ENCODE peak calls at places on chromosomes 13 and 19, in six cellular contexts. One of them, this sample, is unnamed.

GRCh38 chr19:51593138-51593890 is 22.2 kb downstream of the ZNF175 start:
- DNase-seq in neural progenitor cell: no peak
- DNase-seq in OCI-LY7: no peak
- DNase-seq in GM23338: peak; percentile 11
- DNase-seq in PC-3: no peak
- DNase-seq in HCT116: no peak
- DNase-seq in this sample: peak; percentile 5

GRCh38 chr19:19615086-19615485 is 3.4 kb downstream of the PBX4 start:
- DNase-seq in PC-3: peak; percentile 80
- DNase-seq in HCT116: peak; percentile 66
- DNase-seq in OCI-LY7: no peak
- DNase-seq in neural progenitor cell: no peak
- DNase-seq in GM23338: no peak
- DNase-seq in this sample: peak; percentile 72

GRCh38 chr13:51925865-51926527 is 64.2 kb downstream of the CCDC70 start:
- DNase-seq in OCI-LY7: no peak
- DNase-seq in HCT116: no peak
- DNase-seq in GM23338: no peak
- DNase-seq in neural progenitor cell: no peak
- DNase-seq in PC-3: no peak
- DNase-seq in this sample: no peak

GRCh38 chr19:47228168-47228936 is 2.6 kb downstream of the BBC3 start:
- DNase-seq in OCI-LY7: peak; percentile 59
- DNase-seq in HCT116: no peak
- DNase-seq in GM23338: peak; percentile 67
- DNase-seq in neural progenitor cell: peak; percentile 64
- DNase-seq in PC-3: no peak
- DNase-seq in this sample: peak; percentile 75

GRCh38 chr19:16355293-16356043 is 30.8 kb downstream of the KLF2 start:
- DNase-seq in OCI-LY7: no peak
- DNase-seq in HCT116: no peak
- DNase-seq in PC-3: no peak
- DNase-seq in neural progenitor cell: no peak
- DNase-seq in GM23338: no peak
- DNase-seq in this sample: peak; percentile 27

GRCh38 chr19:10010247-10010691 is at the start of gene COL5A3:
- DNase-seq in OCI-LY7: no peak
- DNase-seq in PC-3: no peak
- DNase-seq in neural progenitor cell: peak; percentile 69
- DNase-seq in HCT116: no peak
- DNase-seq in GM23338: peak; percentile 72
- DNase-seq in this sample: peak; percentile 84

GRCh38 chr19:45275370-45275971 is 24.4 kb downstream of the MARK4 start:
- DNase-seq in OCI-LY7: no peak
- DNase-seq in PC-3: no peak
- DNase-seq in GM23338: no peak
- DNase-seq in HCT116: no peak
- DNase-seq in neural progenitor cell: no peak
- DNase-seq in this sample: no peak

GRCh38 chr13:94173312-94173854 is 306.1 kb downstream of the DCT start:
- DNase-seq in PC-3: no peak
- DNase-seq in HCT116: no peak
- DNase-seq in OCI-LY7: no peak
- DNase-seq in neural progenitor cell: no peak
- DNase-seq in GM23338: no peak
- DNase-seq in this sample: peak; percentile 55

GRCh38 chr19:6047256-6047655 is 63.0 kb downstream of the RFX2 start:
- DNase-seq in neural progenitor cell: no peak
- DNase-seq in GM23338: no peak
- DNase-seq in OCI-LY7: no peak
- DNase-seq in HCT116: no peak
- DNase-seq in PC-3: no peak
- DNase-seq in this sample: no peak

GRCh38 chr19:17778621-17779280 is 16.2 kb upstream of the B3GNT3 start:
- DNase-seq in OCI-LY7: no peak
- DNase-seq in GM23338: peak; percentile 79
- DNase-seq in HCT116: no peak
- DNase-seq in PC-3: peak; percentile 80
- DNase-seq in neural progenitor cell: peak; percentile 59
- DNase-seq in this sample: no peak

GRCh38 chr13:31051999-31052398 is 109.7 kb downstream of the HSPH1 start:
- DNase-seq in neural progenitor cell: peak; percentile 26
- DNase-seq in OCI-LY7: no peak
- DNase-seq in PC-3: no peak
- DNase-seq in HCT116: peak; percentile 28
- DNase-seq in GM23338: peak; percentile 72
- DNase-seq in this sample: peak; percentile 21

GRCh38 chr19:46824887-46825730 is 25.5 kb downstream of the AP2S1 start:
- DNase-seq in HCT116: no peak
- DNase-seq in GM23338: no peak
- DNase-seq in neural progenitor cell: no peak
- DNase-seq in PC-3: no peak
- DNase-seq in OCI-LY7: peak; percentile 37
- DNase-seq in this sample: peak; percentile 27

GRCh38 chr13:62482351-62482750 is 1066.7 kb upstream of the PCDH20 start:
- DNase-seq in neural progenitor cell: no peak
- DNase-seq in HCT116: no peak
- DNase-seq in OCI-LY7: no peak
- DNase-seq in GM23338: no peak
- DNase-seq in PC-3: peak; percentile 15
- DNase-seq in this sample: no peak

GRCh38 chr13:47420568-47420967 is 523.7 kb upstream of the HTR2A start:
- DNase-seq in HCT116: no peak
- DNase-seq in OCI-LY7: no peak
- DNase-seq in GM23338: no peak
- DNase-seq in PC-3: peak; percentile 72
- DNase-seq in neural progenitor cell: no peak
- DNase-seq in this sample: peak; percentile 51

GRCh38 chr19:47093841-47094240 is 19.7 kb downstream of the ZC3H4 start:
- DNase-seq in neural progenitor cell: no peak
- DNase-seq in OCI-LY7: no peak
- DNase-seq in PC-3: no peak
- DNase-seq in GM23338: no peak
- DNase-seq in HCT116: no peak
- DNase-seq in this sample: peak; percentile 6

GRCh38 chr19:38191747-38192146 is 32.3 kb downstream of the DPF1 start:
- DNase-seq in neural progenitor cell: no peak
- DNase-seq in HCT116: no peak
- DNase-seq in GM23338: no peak
- DNase-seq in PC-3: no peak
- DNase-seq in OCI-LY7: no peak
- DNase-seq in this sample: no peak

GRCh38 chr19:2123682-2124387 is 27.1 kb downstream of the IZUMO4 start:
- DNase-seq in PC-3: no peak
- DNase-seq in GM23338: peak; percentile 76
- DNase-seq in neural progenitor cell: peak; percentile 77
- DNase-seq in OCI-LY7: no peak
- DNase-seq in HCT116: no peak
- DNase-seq in this sample: peak; percentile 29

GRCh38 chr13:58018865-58019264 is 387.3 kb downstream of the PCDH17 start:
- DNase-seq in OCI-LY7: no peak
- DNase-seq in GM23338: no peak
- DNase-seq in neural progenitor cell: no peak
- DNase-seq in HCT116: no peak
- DNase-seq in PC-3: no peak
- DNase-seq in this sample: no peak

GRCh38 chr13:63910406-63910957 is 2494.8 kb upstream of the PCDH20 start:
- DNase-seq in neural progenitor cell: peak; percentile 66
- DNase-seq in PC-3: no peak
- DNase-seq in HCT116: no peak
- DNase-seq in OCI-LY7: no peak
- DNase-seq in GM23338: peak; percentile 70
- DNase-seq in this sample: no peak

GRCh38 chr13:114042066-114042815 is 68.4 kb upstream of the C13orf46 start:
- DNase-seq in GM23338: no peak
- DNase-seq in HCT116: no peak
- DNase-seq in PC-3: no peak
- DNase-seq in OCI-LY7: no peak
- DNase-seq in neural progenitor cell: no peak
- DNase-seq in this sample: no peak
- H3K4me2 ChIP-seq in GM23338: no peak overlapping the region
- H3K4me2 ChIP-seq in HCT116: no peak overlapping the region
- H3K4me2 ChIP-seq in PC-3: no peak overlapping the region
- H3K4me2 ChIP-seq in OCI-LY7: no peak overlapping the region
- H3K4me2 ChIP-seq in neural progenitor cell: no peak overlapping the region
- H3K4me2 ChIP-seq in this sample: no peak overlapping the region

DNA sequence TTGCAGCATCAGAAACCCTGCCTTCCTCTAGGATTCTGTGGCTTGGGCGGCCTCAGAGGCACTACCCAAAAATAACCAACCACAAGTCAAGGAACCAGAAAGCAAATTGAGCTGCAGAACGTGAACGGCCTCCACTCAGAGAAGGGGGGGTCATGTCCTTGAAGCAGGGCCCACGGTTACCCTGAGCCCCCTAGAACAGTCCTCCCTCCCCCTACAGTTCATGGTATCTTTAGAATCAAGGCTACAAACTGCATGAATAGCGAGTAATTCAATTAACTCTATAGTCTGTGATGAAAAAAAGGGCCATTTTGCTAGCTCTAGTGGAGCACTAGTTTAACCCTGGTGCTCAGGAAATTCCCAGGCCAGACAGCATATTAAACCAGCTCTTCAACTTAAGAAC is 79.0 kb upstream of the ZNF507 start:
- DNase-seq in neural progenitor cell: no peak
- DNase-seq in OCI-LY7: no peak
- DNase-seq in HCT116: no peak
- DNase-seq in PC-3: no peak
- DNase-seq in GM23338: no peak
- DNase-seq in this sample: no peak
- H3K4me3 ChIP-seq in neural progenitor cell: no peak overlapping the region
- H3K4me3 ChIP-seq in OCI-LY7: no peak overlapping the region
- H3K4me3 ChIP-seq in HCT116: no peak overlapping the region
- H3K4me3 ChIP-seq in PC-3: no peak overlapping the region
- H3K4me3 ChIP-seq in GM23338: no peak overlapping the region
- H3K4me3 ChIP-seq in this sample: no peak overlapping the region

GRCh38 chr13:75635101-75635620 is 969 bp upstream of the LMO7 start:
- DNase-seq in PC-3: no peak
- DNase-seq in OCI-LY7: no peak
- DNase-seq in GM23338: peak; percentile 41
- DNase-seq in HCT116: no peak
- DNase-seq in neural progenitor cell: no peak
- DNase-seq in this sample: peak; percentile 60

GRCh38 chr13:75636339-75637095 is 387 bp downstream of the LMO7 start:
- DNase-seq in PC-3: peak; percentile 36
- DNase-seq in neural progenitor cell: peak; percentile 61
- DNase-seq in GM23338: peak; percentile 70
- DNase-seq in HCT116: no peak
- DNase-seq in OCI-LY7: peak; percentile 58
- DNase-seq in this sample: peak; percentile 79

GRCh38 chr13:75633285-75633684 is 2.8 kb upstream of the LMO7 start:
- DNase-seq in HCT116: no peak
- DNase-seq in neural progenitor cell: no peak
- DNase-seq in OCI-LY7: no peak
- DNase-seq in PC-3: peak; percentile 66
- DNase-seq in GM23338: no peak
- DNase-seq in this sample: peak; percentile 92

GRCh38 chr13:75637101-75637774 is 1.1 kb downstream of the LMO7 start:
- DNase-seq in PC-3: no peak
- DNase-seq in neural progenitor cell: no peak
- DNase-seq in OCI-LY7: no peak
- DNase-seq in GM23338: peak; percentile 56
- DNase-seq in HCT116: no peak
- DNase-seq in this sample: peak; percentile 60

DNA sequence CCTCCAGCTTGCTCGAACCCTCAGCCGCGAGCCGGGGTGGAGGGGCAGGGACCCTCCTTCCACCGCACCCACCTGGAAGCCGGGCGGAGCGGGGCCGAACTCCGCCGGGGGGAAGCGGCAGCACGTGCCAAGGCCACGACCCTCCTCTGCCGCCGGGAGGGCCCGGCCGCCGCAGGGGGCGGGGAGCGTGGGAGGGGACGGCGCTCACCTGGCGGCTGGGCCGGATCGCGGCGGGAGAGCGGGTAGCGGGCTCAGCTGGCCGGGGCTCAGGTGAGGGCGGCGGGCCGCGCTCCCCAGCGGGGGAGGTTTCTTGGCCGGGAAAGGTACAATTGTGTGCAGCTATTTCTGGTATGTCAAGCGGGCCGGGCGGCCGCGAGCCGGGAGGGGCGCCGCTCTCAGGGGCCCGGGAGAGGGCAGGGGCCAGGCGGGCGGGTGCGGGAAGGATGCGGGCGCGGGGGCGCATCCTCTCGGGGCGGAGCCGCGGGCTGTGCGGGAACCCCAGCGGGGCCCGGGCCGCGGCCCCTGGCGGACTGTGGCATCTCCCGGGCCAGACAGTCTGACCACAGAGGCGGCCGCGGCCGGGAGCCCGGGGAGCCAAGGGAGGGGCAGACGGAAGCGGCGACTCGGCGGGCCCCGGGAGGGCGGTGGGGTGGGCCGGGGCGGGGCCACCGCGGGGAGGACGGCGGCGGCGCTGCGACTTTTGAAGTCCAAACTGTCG is at the start of gene LMO7:
- DNase-seq in PC-3: peak; percentile 46
- DNase-seq in neural progenitor cell: peak; percentile 78
- DNase-seq in HCT116: no peak
- DNase-seq in OCI-LY7: peak; percentile 45
- DNase-seq in GM23338: peak; percentile 89
- DNase-seq in this sample: peak; percentile 83
- TF ChIP-seq EZH2phosphoT487 in PC-3: no peak
- TF ChIP-seq EZH2phosphoT487 in neural progenitor cell: no peak
- TF ChIP-seq EZH2phosphoT487 in HCT116: no peak
- TF ChIP-seq EZH2phosphoT487 in OCI-LY7: no peak
- TF ChIP-seq EZH2phosphoT487 in GM23338: no peak
- TF ChIP-seq EZH2phosphoT487 in this sample: no peak

GRCh38 chr13:98988782-98989181 is 10.9 kb upstream of the DOCK9 start:
- DNase-seq in GM23338: no peak
- DNase-seq in neural progenitor cell: no peak
- DNase-seq in PC-3: no peak
- DNase-seq in HCT116: no peak
- DNase-seq in OCI-LY7: no peak
- DNase-seq in this sample: no peak

GRCh38 chr13:98986226-98986846 is 8.5 kb upstream of the DOCK9 start:
- DNase-seq in GM23338: no peak
- DNase-seq in HCT116: no peak
- DNase-seq in neural progenitor cell: no peak
- DNase-seq in OCI-LY7: no peak
- DNase-seq in PC-3: no peak
- DNase-seq in this sample: no peak

GRCh38 chr13:98989469-98990235 is 11.8 kb upstream of the DOCK9 start:
- DNase-seq in PC-3: no peak
- DNase-seq in OCI-LY7: no peak
- DNase-seq in GM23338: no peak
- DNase-seq in HCT116: no peak
- DNase-seq in neural progenitor cell: no peak
- DNase-seq in this sample: no peak

GRCh38 chr13:98987275-98987674 is 9.4 kb upstream of the DOCK9 start:
- DNase-seq in PC-3: no peak
- DNase-seq in neural progenitor cell: no peak
- DNase-seq in GM23338: no peak
- DNase-seq in HCT116: no peak
- DNase-seq in OCI-LY7: no peak
- DNase-seq in this sample: no peak

DNA sequence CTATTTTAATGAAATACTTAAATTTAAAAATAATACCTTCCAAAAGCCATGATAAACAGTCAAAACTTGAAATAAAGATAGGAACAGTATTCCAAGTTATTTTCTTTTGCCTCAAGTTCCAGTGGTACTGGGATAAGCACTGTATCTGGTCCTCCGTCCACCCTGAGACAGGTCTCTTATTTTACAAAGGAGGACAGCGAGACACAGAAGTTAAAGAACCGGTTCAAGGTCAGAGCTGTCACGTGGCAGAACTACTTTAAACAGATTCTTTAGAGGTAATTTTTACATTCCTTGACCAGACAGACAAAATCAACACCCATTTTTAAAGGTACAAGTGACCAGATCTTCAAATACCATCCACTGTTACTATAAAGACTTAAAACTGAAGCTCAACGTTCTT is 10.4 kb upstream of the DOCK9 start:
- DNase-seq in neural progenitor cell: no peak
- DNase-seq in PC-3: no peak
- DNase-seq in HCT116: no peak
- DNase-seq in GM23338: no peak
- DNase-seq in OCI-LY7: no peak
- DNase-seq in this sample: no peak
- H3K4me2 ChIP-seq in neural progenitor cell: no peak overlapping the region
- H3K4me2 ChIP-seq in PC-3: no peak overlapping the region
- H3K4me2 ChIP-seq in HCT116: no peak overlapping the region
- H3K4me2 ChIP-seq in GM23338: no peak overlapping the region
- H3K4me2 ChIP-seq in OCI-LY7: no peak overlapping the region
- H3K4me2 ChIP-seq in this sample: no peak overlapping the region